ENCODE peak calls at places on chromosome 10, in seven cellular contexts. Y is AG10803, P is iris pigment epithelial cell, R is COR-L47, Q is endothelial cell, C is T-helper 22 cell, S is left colon. W is an unnamed sample.

GRCh38 chr10:80498833-80499671 is 38.6 kb upstream of the SH2D4B start:
- DNase-seq in Y (peak), P (peak), R (no peak), Q (no peak), C (peak), S (peak), W (peak)

GRCh38 chr10:132570265-132570664 is 32.7 kb downstream of the INPP5A start:
- DNase-seq in Y (no peak), P (no peak), R (no peak), Q (no peak), C (no peak), S (no peak), W (no peak)

GRCh38 chr10:3514691-3515090 is 270.3 kb downstream of the KLF6 start:
- DNase-seq in Y (no peak), P (no peak), R (no peak), Q (no peak), C (no peak), S (no peak), W (no peak)

GRCh38 chr10:121843379-121843778 is 84.5 kb downstream of the ATE1 start:
- DNase-seq in Y (no peak), P (no peak), R (no peak), Q (no peak), C (no peak), S (no peak), W (no peak)

GRCh38 chr10:131075218-131075770 is 236.2 kb downstream of the TCERG1L start:
- DNase-seq in Y (no peak), P (no peak), R (no peak), Q (no peak), C (no peak), S (no peak), W (no peak)

GRCh38 chr10:1550291-1550595 is 187.1 kb downstream of the ADARB2 start:
- DNase-seq in Y (no peak), P (no peak), R (no peak), Q (no peak), C (no peak), S (no peak), W (no peak)

GRCh38 chr10:102812213-102812876 is 24.9 kb downstream of the CYP17A1 start:
- DNase-seq in Y (peak), P (no peak), R (no peak), Q (no peak), C (no peak), S (no peak), W (no peak)

GRCh38 chr10:36720931-36721330 is 404.5 kb upstream of the ANKRD30A start:
- DNase-seq in Y (no peak), P (peak), R (no peak), Q (no peak), C (no peak), S (no peak), W (no peak)

GRCh38 chr10:120432209-120432608 is 24.8 kb upstream of the PLPP4 start:
- DNase-seq in Y (peak), P (no peak), R (no peak), Q (no peak), C (no peak), S (no peak), W (no peak)

GRCh38 chr10:112394475-112394875 is 20.6 kb downstream of the ACSL5 start:
- DNase-seq in Y (no peak), P (no peak), R (no peak), Q (no peak), C (no peak), S (peak), W (peak)

GRCh38 chr10:68784476-68784875 is 42.9 kb upstream of the STOX1 start:
- DNase-seq in Y (no peak), P (peak), R (no peak), Q (no peak), C (no peak), S (no peak), W (no peak)

GRCh38 chr10:71045188-71045841 is 156.9 kb upstream of the PCBD1 start:
- DNase-seq in Y (no peak), P (no peak), R (peak), Q (no peak), C (no peak), S (no peak), W (no peak)

GRCh38 chr10:80471715-80472233 is 17.7 kb downstream of the TSPAN14 start:
- DNase-seq in Y (no peak), P (no peak), R (no peak), Q (no peak), C (no peak), S (no peak), W (no peak)

GRCh38 chr10:91036807-91037405 is 116.0 kb upstream of the ANKRD1 start:
- DNase-seq in Y (peak), P (no peak), R (no peak), Q (no peak), C (no peak), S (no peak), W (no peak)

GRCh38 chr10:74929197-74929596 is 102.8 kb downstream of the KAT6B start:
- DNase-seq in Y (peak), P (peak), R (no peak), Q (no peak), C (no peak), S (no peak), W (no peak)

GRCh38 chr10:4083509-4084003 is 298.5 kb upstream of the KLF6 start:
- DNase-seq in Y (peak), P (no peak), R (no peak), Q (no peak), C (no peak), S (no peak), W (no peak)

GRCh38 chr10:42475168-42476098 is 162.9 kb downstream of the ZNF33B start:
- DNase-seq in Y (peak), P (peak), R (no peak), Q (no peak), C (no peak), S (no peak), W (no peak)

GRCh38 chr10:31508234-31508633 is 189.2 kb downstream of the ZEB1 start:
- DNase-seq in Y (no peak), P (no peak), R (no peak), Q (no peak), C (no peak), S (no peak), W (no peak)

GRCh38 chr10:96053985-96054384 is 10.6 kb downstream of the CCNJ start:
- DNase-seq in Y (no peak), P (no peak), R (no peak), Q (no peak), C (no peak), S (no peak), W (no peak)

GRCh38 chr10:5284311-5285057 is 80.3 kb upstream of the UCN3 start:
- DNase-seq in Y (peak), P (peak), R (no peak), Q (no peak), C (no peak), S (no peak), W (no peak)

GRCh38 chr10:132618158-132618924 is 80.8 kb downstream of the INPP5A start:
- DNase-seq in Y (peak), P (peak), R (no peak), Q (no peak), C (no peak), S (no peak), W (no peak)

GRCh38 chr10:75145590-75145989 is 34.1 kb downstream of the SAMD8 start:
- DNase-seq in Y (no peak), P (no peak), R (no peak), Q (no peak), C (no peak), S (no peak), W (no peak)

GRCh38 chr10:5563991-5564536 is 39.3 kb downstream of the CALML3 start:
- DNase-seq in Y (peak), P (peak), R (no peak), Q (no peak), C (peak), S (peak), W (peak)

GRCh38 chr10:12703141-12703540 is 298.4 kb downstream of the CCDC3 start:
- DNase-seq in Y (no peak), P (no peak), R (no peak), Q (no peak), C (no peak), S (no peak), W (no peak)

GRCh38 chr10:54444184-54444583 is 356.8 kb downstream of the PCDH15 start:
- DNase-seq in Y (no peak), P (no peak), R (no peak), Q (no peak), C (no peak), S (no peak), W (no peak)

GRCh38 chr10:62188021-62188616 is 80.5 kb downstream of the RTKN2 start:
- DNase-seq in Y (no peak), P (no peak), R (no peak), Q (no peak), C (no peak), S (no peak), W (no peak)

GRCh38 chr10:117271427-117271826 is 30.5 kb downstream of the SLC18A2 start:
- DNase-seq in Y (peak), P (peak), R (no peak), Q (no peak), C (no peak), S (no peak), W (no peak)

W was measured in Caco-2.